ENCODE peak calls at places on chromosomes 4 and X, in nine cellular contexts. I is mesenchymal stem cell, X is IMR-90, O is astrocyte, G is K562, B is HCT116, J is neural progenitor cell, M is neuronal stem cell, U is OCI-LY7. H is an unnamed sample.

GRCh38 chrX:103483720-103484119 is 35.6 kb downstream of the RAB40A start:
- DNase-seq in B (no peak), X (no peak), I (no peak), J (no peak), O (no peak), M (no peak), G (no peak), U (no peak), H (no peak)

GRCh38 chr4:169841776-169842175 is 84.0 kb upstream of the HPF1 start:
- DNase-seq in X (no peak), G (no peak), O (no peak), B (no peak), M (no peak), I (no peak), U (no peak), J (no peak), H (no peak)

GRCh38 chr4:52877006-52877405 is 14.9 kb downstream of the RASL11B start:
- DNase-seq in X (no peak), B (no peak), J (no peak), O (no peak), I (no peak), M (no peak), U (no peak), G (no peak), H (no peak)

GRCh38 chr4:89111833-89112563 is 665 bp downstream of the TIGD2 start:
- DNase-seq in M (no peak), B (no peak), G (peak; percentile 32), U (no peak), O (peak; percentile 86), X (peak; percentile 95), I (peak; percentile 96), J (peak; percentile 28), H (no peak)

GRCh38 chrX:22686138-22686541 is 313.6 kb upstream of the DDX53 start:
- DNase-seq in X (peak; percentile 73), U (no peak), B (no peak), O (peak; percentile 89), M (no peak), J (no peak), I (peak; percentile 13), G (no peak), H (no peak)

GRCh38 chrX:154541896-154542722 is 4.5 kb downstream of the G6PD start:
- DNase-seq in G (peak; percentile 96), M (no peak), J (no peak), X (peak; percentile 94), O (peak; percentile 80), U (no peak), B (peak; percentile 34), I (peak; percentile 91), H (no peak)

GRCh38 chr4:19301527-19301926 is 950.2 kb upstream of the SLIT2 start:
- DNase-seq in B (no peak), U (no peak), X (no peak), G (no peak), J (no peak), I (peak; percentile 18), M (no peak), O (peak; percentile 42), H (no peak)

GRCh38 chr4:41795796-41796195 is 47.3 kb upstream of the PHOX2B start:
- DNase-seq in G (no peak), O (no peak), U (no peak), X (no peak), J (no peak), B (no peak), M (no peak), I (no peak), H (no peak)

GRCh38 chrX:56811599-56811998 is 82.6 kb downstream of the NBDY start:
- DNase-seq in X (no peak), O (no peak), U (no peak), I (no peak), J (no peak), M (no peak), B (no peak), G (no peak), H (no peak)

GRCh38 chrX:56817179-56817578 is 88.1 kb downstream of the NBDY start:
- DNase-seq in M (no peak), X (no peak), B (no peak), J (no peak), U (no peak), I (no peak), G (no peak), O (no peak), H (no peak)

GRCh38 chrX:56813318-56813837 is 84.3 kb downstream of the NBDY start:
- DNase-seq in I (peak; percentile 76), B (no peak), U (no peak), M (no peak), G (peak; percentile 46), O (peak; percentile 75), X (peak; percentile 31), J (no peak), H (peak; percentile 48)

DNA sequence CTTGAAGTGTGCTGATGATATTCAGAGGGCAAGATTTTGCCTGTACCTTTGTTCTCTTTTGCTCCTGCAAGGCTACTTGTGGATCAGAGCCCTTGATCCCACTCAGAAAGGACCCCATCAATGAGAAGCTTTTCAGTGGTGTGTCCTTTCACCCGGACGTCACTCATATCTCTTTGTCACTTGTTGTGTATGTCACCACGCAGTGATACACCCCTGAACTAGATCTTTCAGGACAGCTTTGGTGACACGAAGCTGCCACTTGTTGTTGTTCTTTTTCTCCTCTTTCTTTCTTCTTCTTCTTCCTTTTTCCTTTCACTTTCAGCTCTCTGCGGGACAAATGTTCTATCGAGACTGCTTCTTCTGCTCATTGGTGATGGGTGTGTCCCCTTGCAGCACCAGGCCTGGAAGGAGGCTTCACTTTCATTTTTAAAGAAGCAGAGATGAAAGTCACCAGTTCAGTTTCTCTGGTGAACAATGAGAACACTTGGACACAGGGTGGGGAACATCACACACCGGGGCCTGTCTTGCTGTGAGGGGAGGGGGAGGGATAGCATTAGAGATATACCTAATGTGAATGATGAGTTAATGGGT is 83.6 kb downstream of the NBDY start:
- DNase-seq in J (no peak), M (no peak), G (no peak), B (no peak), O (no peak), U (peak; percentile 14), I (peak; percentile 39), X (no peak), H (peak; percentile 70)
- H3K4me3 ChIP-seq in J (no peak overlapping the region), M (no peak overlapping the region), G (no peak overlapping the region), B (no peak overlapping the region), O (no peak overlapping the region), U (peak overlapping the region; percentile 34), I (peak overlapping the region; percentile 68), X (no peak overlapping the region), H (peak overlapping the region; percentile 29)

GRCh38 chr4:123870283-123870876 is 473.8 kb downstream of the SPRY1 start:
- DNase-seq in G (no peak), O (peak; percentile 63), M (no peak), I (no peak), B (no peak), X (no peak), J (no peak), U (no peak), H (no peak)

GRCh38 chr4:123867910-123868587 is 471.5 kb downstream of the SPRY1 start:
- DNase-seq in X (no peak), G (no peak), M (no peak), U (no peak), I (no peak), O (no peak), J (no peak), B (no peak), H (no peak)

GRCh38 chr4:123871351-123871750 is 474.8 kb downstream of the SPRY1 start:
- DNase-seq in X (no peak), G (no peak), U (no peak), I (no peak), B (no peak), O (no peak), J (no peak), M (no peak), H (no peak)

GRCh38 chr4:123866796-123867195 is 470.2 kb downstream of the SPRY1 start:
- DNase-seq in B (no peak), M (no peak), J (no peak), G (no peak), X (peak; percentile 11), U (no peak), O (peak; percentile 74), I (no peak), H (no peak)

DNA sequence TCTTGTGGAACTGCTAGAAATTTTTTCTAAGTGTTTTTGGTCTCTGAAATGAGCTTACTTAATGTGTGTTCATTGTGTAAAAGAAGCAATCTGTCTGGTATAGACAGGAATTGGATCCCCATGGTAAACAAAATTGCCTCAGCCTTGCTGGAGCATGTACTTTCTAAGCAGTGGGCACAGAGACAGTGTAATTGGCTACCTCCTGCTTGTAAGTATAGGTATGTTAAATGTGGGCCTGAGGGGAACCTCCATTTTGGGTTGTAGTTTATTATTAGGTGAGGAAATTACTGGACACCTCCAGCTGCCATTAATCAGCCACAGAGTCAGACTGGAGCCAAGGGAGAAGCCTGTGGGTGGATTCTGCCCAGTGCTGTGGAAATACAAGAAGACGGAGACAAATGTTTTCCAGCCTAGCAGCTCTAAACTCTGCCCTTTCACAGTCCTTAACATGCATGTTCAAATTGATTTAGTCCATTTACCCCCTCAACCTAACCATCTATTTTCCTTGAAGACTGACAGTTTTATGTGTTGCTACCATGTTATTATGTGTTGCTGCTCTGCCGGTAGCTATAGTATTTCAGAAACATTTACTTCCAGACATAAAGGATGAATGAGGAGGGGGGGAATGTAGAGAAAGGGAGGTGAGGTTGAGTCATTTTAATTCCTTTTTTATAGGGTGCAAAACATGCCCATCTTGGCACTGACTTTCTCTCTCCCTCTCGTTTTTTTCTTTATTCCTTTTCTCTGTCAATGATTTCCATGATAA is 473.1 kb downstream of the SPRY1 start:
- DNase-seq in O (peak; percentile 43), G (no peak), X (no peak), J (no peak), U (no peak), B (no peak), M (no peak), I (no peak), H (no peak)
- H3K27ac ChIP-seq in O (no peak overlapping the region), G (no peak overlapping the region), X (no peak overlapping the region), J (no peak overlapping the region), U (no peak overlapping the region), B (no peak overlapping the region), M (no peak overlapping the region), I (no peak overlapping the region), H (no peak overlapping the region)

GRCh38 chr4:159101983-159102622 is 776 bp upstream of the RAPGEF2 start:
- DNase-seq in M (no peak), U (no peak), G (no peak), X (no peak), J (peak; percentile 40), I (peak; percentile 16), B (no peak), O (no peak), H (no peak)

GRCh38 chr4:159103406-159104131 is 690 bp downstream of the RAPGEF2 start:
- DNase-seq in X (peak; percentile 23), B (no peak), J (peak; percentile 78), M (peak; percentile 60), O (no peak), G (peak; percentile 65), I (peak; percentile 59), U (peak; percentile 30), H (peak; percentile 37)

GRCh38 chr4:159105063-159105414 is 2.2 kb downstream of the RAPGEF2 start:
- DNase-seq in B (no peak), G (no peak), X (peak; percentile 61), U (no peak), J (peak; percentile 3), O (peak; percentile 68), I (peak; percentile 56), M (no peak), H (no peak)

GRCh38 chr4:159105761-159106243 is 2.9 kb downstream of the RAPGEF2 start:
- DNase-seq in U (no peak), J (peak; percentile 6), I (no peak), G (peak; percentile 59), X (peak; percentile 85), M (no peak), B (no peak), O (peak; percentile 93), H (no peak)

GRCh38 chr4:159102623-159103405 is at the start of gene RAPGEF2:
- DNase-seq in I (peak; percentile 96), U (peak; percentile 88), G (peak; percentile 96), O (peak; percentile 87), X (peak; percentile 91), B (peak; percentile 89), J (peak; percentile 97), M (peak; percentile 90), H (peak; percentile 87)
- H2AFZ ChIP-seq in I (peak within 1 kb of the TSS; percentile 79), U (peak within 1 kb of the TSS; percentile 85), G (peak within 1 kb of the TSS; percentile 90), O (peak within 1 kb of the TSS; percentile 76), X (peak within 1 kb of the TSS; percentile 95), B (peak within 1 kb of the TSS; percentile 75), J (peak within 1 kb of the TSS; percentile 55), M (peak within 1 kb of the TSS; percentile 97), H (peak within 1 kb of the TSS; percentile 77)

GRCh38 chr4:185378264-185378663 is 17.5 kb downstream of the LRP2BP start:
- DNase-seq in O (no peak), M (no peak), B (no peak), U (no peak), G (no peak), X (no peak), J (no peak), I (no peak), H (no peak)
- H3K4me3 ChIP-seq in O (no peak overlapping the region), M (peak overlapping the region; percentile 10), B (no peak overlapping the region), U (no peak overlapping the region), G (no peak overlapping the region), X (no peak overlapping the region), J (no peak overlapping the region), I (no peak overlapping the region), H (no peak overlapping the region)